ENCODE peak calls at places on chromosome 11, in four cellular contexts. One of them, this sample, is unnamed.

GRCh38 chr11:79336740-79337517 is 103.9 kb downstream of the TENM4 start:
- DNase-seq in Ammon's horn: no peak
- DNase-seq in CD8-positive, alpha-beta memory T cell: no peak
- DNase-seq in HFFc6: no peak
- DNase-seq in this sample: no peak

GRCh38 chr11:132471491-132471890 is 1060.8 kb downstream of the OPCML start:
- DNase-seq in Ammon's horn: no peak
- DNase-seq in CD8-positive, alpha-beta memory T cell: no peak
- DNase-seq in HFFc6: peak; percentile 43
- DNase-seq in this sample: no peak

GRCh38 chr11:75389276-75389605 is 10.1 kb upstream of the RPS3 start:
- DNase-seq in Ammon's horn: no peak
- DNase-seq in CD8-positive, alpha-beta memory T cell: no peak
- DNase-seq in HFFc6: no peak
- DNase-seq in this sample: no peak

GRCh38 chr11:60915250-60915914 is 1.4 kb downstream of the TMEM109 start:
- DNase-seq in Ammon's horn: peak; percentile 63
- DNase-seq in CD8-positive, alpha-beta memory T cell: peak; percentile 63
- DNase-seq in HFFc6: peak; percentile 65
- DNase-seq in this sample: no peak

GRCh38 chr11:28835790-28836189 is 727.6 kb downstream of the METTL15 start:
- DNase-seq in Ammon's horn: no peak
- DNase-seq in CD8-positive, alpha-beta memory T cell: no peak
- DNase-seq in HFFc6: peak; percentile 30
- DNase-seq in this sample: no peak

GRCh38 chr11:11620251-11620965 is 1.4 kb downstream of the GALNT18 start:
- DNase-seq in Ammon's horn: no peak
- DNase-seq in CD8-positive, alpha-beta memory T cell: no peak
- DNase-seq in HFFc6: no peak
- DNase-seq in this sample: peak; percentile 55

GRCh38 chr11:75342966-75343870 is 8.2 kb downstream of the ARRB1 start:
- DNase-seq in Ammon's horn: no peak
- DNase-seq in CD8-positive, alpha-beta memory T cell: no peak
- DNase-seq in HFFc6: no peak
- DNase-seq in this sample: no peak

GRCh38 chr11:131748146-131749050 is 378.0 kb downstream of the NTM start:
- DNase-seq in Ammon's horn: peak; percentile 84
- DNase-seq in CD8-positive, alpha-beta memory T cell: no peak
- DNase-seq in HFFc6: peak; percentile 76
- DNase-seq in this sample: peak; percentile 83

GRCh38 chr11:118267486-118267885 is 3.4 kb upstream of the MPZL2 start:
- DNase-seq in Ammon's horn: no peak
- DNase-seq in CD8-positive, alpha-beta memory T cell: no peak
- DNase-seq in HFFc6: no peak
- DNase-seq in this sample: no peak

GRCh38 chr11:975824-976223 is 50.2 kb downstream of the AP2A2 start:
- DNase-seq in Ammon's horn: peak; percentile 63
- DNase-seq in CD8-positive, alpha-beta memory T cell: no peak
- DNase-seq in HFFc6: no peak
- DNase-seq in this sample: peak; percentile 74

GRCh38 chr11:18239655-18240054 is 3.1 kb upstream of the SAA4 start:
- DNase-seq in Ammon's horn: no peak
- DNase-seq in CD8-positive, alpha-beta memory T cell: no peak
- DNase-seq in HFFc6: no peak
- DNase-seq in this sample: no peak

This sample was measured in cerebellum.